ENCODE peak calls at places on chromosome 14, in ten cellular contexts. O is NCI-H748 treated with DMSO at 0.1 percent for 48 hours; Q is astrocyte of the cerebellum; I is HuH-7.5; J is epithelial cell of proximal tubule; T is HCT116; G is activated effector memory CD4-positive, alpha-beta T cell treated with anti-CD3 and anti-CD28 coated beads, Interleukin-2, amount 50 U/mL, for 16 hours; M is fibroblast of lung; K is DMS 273 treated with DMSO at 0.1 percent for 48 hours; X is psoas muscle. N is an unnamed sample.

GRCh38 chr14:68678471-68678870 is 114.4 kb downstream of the ZFP36L1 start:
- DNase-seq in O (no peak), Q (no peak), I (no peak), J (no peak), T (no peak), G (peak), M (no peak), K (no peak), X (no peak), N (no peak)

GRCh38 chr14:100679707-100680438 is 46.8 kb upstream of the DLK1 start:
- DNase-seq in O (no peak), Q (peak), I (peak), J (peak), T (no peak), G (no peak), M (peak), K (no peak), X (peak), N (no peak)

GRCh38 chr14:89915114-89915878 is 39.2 kb downstream of the EFCAB11 start:
- DNase-seq in O (peak), Q (peak), I (no peak), J (no peak), T (peak), G (peak), M (peak), K (peak), X (no peak), N (peak)

GRCh38 chr14:31560759-31561154 is 447 bp upstream of the NUBPL start:
- DNase-seq in O (no peak), Q (no peak), I (peak), J (no peak), T (peak), G (no peak), M (peak), K (no peak), X (no peak), N (peak)

GRCh38 chr14:58082491-58083098 is 69.4 kb downstream of the ARMH4 start:
- DNase-seq in O (no peak), Q (peak), I (no peak), J (peak), T (peak), G (no peak), M (peak), K (no peak), X (no peak), N (no peak)

GRCh38 chr14:97459180-97459579 is 662.0 kb downstream of the VRK1 start:
- DNase-seq in O (peak), Q (no peak), I (no peak), J (no peak), T (no peak), G (no peak), M (no peak), K (no peak), X (no peak), N (no peak)

GRCh38 chr14:33460119-33460518 is 490.8 kb downstream of the EGLN3 start:
- DNase-seq in O (no peak), Q (no peak), I (no peak), J (no peak), T (no peak), G (no peak), M (peak), K (no peak), X (no peak), N (no peak)

GRCh38 chr14:71235865-71236264 is 328.6 kb downstream of the PCNX1 start:
- DNase-seq in O (no peak), Q (peak), I (no peak), J (no peak), T (no peak), G (no peak), M (peak), K (no peak), X (no peak), N (no peak)

GRCh38 chr14:81437226-81437625 is 37.1 kb upstream of the STON2 start:
- DNase-seq in O (peak), Q (no peak), I (no peak), J (no peak), T (no peak), G (no peak), M (no peak), K (no peak), X (no peak), N (no peak)

GRCh38 chr14:35366048-35366428 is 38.5 kb downstream of the NFKBIA start:
- DNase-seq in O (no peak), Q (no peak), I (no peak), J (no peak), T (no peak), G (peak), M (peak), K (no peak), X (peak), N (no peak)

GRCh38 chr14:90287791-90288190 is 31.4 kb downstream of the PSMC1 start:
- DNase-seq in O (no peak), Q (no peak), I (no peak), J (no peak), T (no peak), G (peak), M (no peak), K (no peak), X (no peak), N (no peak)

N was measured in GM13977.